ENCODE peak calls at places on chromosomes 1 and 21, in four cellular contexts. One of them, this sample, is unnamed.

GRCh38 chr1:100896481-100896982 is 642 bp downstream of the SLC30A7 start:
- DNase-seq in IMR-90: peak
- DNase-seq in GM20000: peak
- DNase-seq in progenitor cell of endocrine pancreas: no peak
- DNase-seq in this sample: peak

GRCh38 chr1:24009406-24009805 is 29.3 kb upstream of the SRSF10 start:
- DNase-seq in progenitor cell of endocrine pancreas: no peak
- DNase-seq in GM20000: no peak
- DNase-seq in IMR-90: peak
- DNase-seq in this sample: no peak

GRCh38 chr1:23530089-23530749 is 814 bp downstream of the E2F2 start:
- DNase-seq in GM20000: peak
- DNase-seq in progenitor cell of endocrine pancreas: no peak
- DNase-seq in IMR-90: no peak
- DNase-seq in this sample: no peak

GRCh38 chr1:63557365-63557987 is 34.2 kb downstream of the EFCAB7 start:
- DNase-seq in progenitor cell of endocrine pancreas: no peak
- DNase-seq in GM20000: peak
- DNase-seq in IMR-90: peak
- DNase-seq in this sample: peak

GRCh38 chr1:162548170-162548569 is 13.4 kb upstream of the UAP1 start:
- DNase-seq in IMR-90: peak
- DNase-seq in GM20000: no peak
- DNase-seq in progenitor cell of endocrine pancreas: no peak
- DNase-seq in this sample: no peak

GRCh38 chr21:28747464-28747863 is 245.2 kb downstream of the LTN1 start:
- DNase-seq in IMR-90: no peak
- DNase-seq in GM20000: no peak
- DNase-seq in progenitor cell of endocrine pancreas: no peak
- DNase-seq in this sample: no peak

GRCh38 chr1:156524481-156524869 is 23.9 kb upstream of the MEF2D start:
- DNase-seq in GM20000: peak
- DNase-seq in progenitor cell of endocrine pancreas: no peak
- DNase-seq in IMR-90: no peak
- DNase-seq in this sample: no peak

GRCh38 chr1:244154882-244155531 is 103.9 kb downstream of the ZBTB18 start:
- DNase-seq in GM20000: no peak
- DNase-seq in progenitor cell of endocrine pancreas: no peak
- DNase-seq in IMR-90: no peak
- DNase-seq in this sample: no peak

GRCh38 chr1:27138927-27139326 is 16.0 kb downstream of the SLC9A1 start:
- DNase-seq in progenitor cell of endocrine pancreas: no peak
- DNase-seq in GM20000: no peak
- DNase-seq in IMR-90: no peak
- DNase-seq in this sample: no peak

GRCh38 chr21:14582934-14583628 is 37.0 kb upstream of the SAMSN1 start:
- DNase-seq in progenitor cell of endocrine pancreas: no peak
- DNase-seq in IMR-90: no peak
- DNase-seq in GM20000: no peak
- DNase-seq in this sample: no peak

GRCh38 chr1:109357673-109358072 is 40.0 kb downstream of the SORT1 start:
- DNase-seq in GM20000: no peak
- DNase-seq in IMR-90: peak
- DNase-seq in progenitor cell of endocrine pancreas: no peak
- DNase-seq in this sample: no peak

GRCh38 chr1:29805122-29805895 is 569.0 kb downstream of the PTPRU start:
- DNase-seq in GM20000: no peak
- DNase-seq in IMR-90: no peak
- DNase-seq in progenitor cell of endocrine pancreas: no peak
- DNase-seq in this sample: no peak

GRCh38 chr1:15680614-15681345 is 3.3 kb upstream of the PLEKHM2 start:
- DNase-seq in GM20000: no peak
- DNase-seq in progenitor cell of endocrine pancreas: no peak
- DNase-seq in IMR-90: peak
- DNase-seq in this sample: no peak

GRCh38 chr1:179984101-179984500 is 29.5 kb downstream of the CEP350 start:
- DNase-seq in progenitor cell of endocrine pancreas: no peak
- DNase-seq in GM20000: no peak
- DNase-seq in IMR-90: no peak
- DNase-seq in this sample: no peak

GRCh38 chr1:77188770-77189169 is 30.5 kb downstream of the PIGK start:
- DNase-seq in progenitor cell of endocrine pancreas: no peak
- DNase-seq in IMR-90: no peak
- DNase-seq in GM20000: no peak
- DNase-seq in this sample: no peak

GRCh38 chr1:113058861-113059441 is 14.0 kb upstream of the LRIG2 start:
- DNase-seq in GM20000: no peak
- DNase-seq in IMR-90: no peak
- DNase-seq in progenitor cell of endocrine pancreas: no peak
- DNase-seq in this sample: no peak

GRCh38 chr1:30040081-30041019 is 683.0 kb downstream of the MATN1 start:
- DNase-seq in GM20000: no peak
- DNase-seq in IMR-90: no peak
- DNase-seq in progenitor cell of endocrine pancreas: no peak
- DNase-seq in this sample: no peak

GRCh38 chr21:36538761-36539160 is 58.8 kb upstream of the CLDN14 start:
- DNase-seq in GM20000: no peak
- DNase-seq in progenitor cell of endocrine pancreas: no peak
- DNase-seq in IMR-90: no peak
- DNase-seq in this sample: no peak

GRCh38 chr1:7783178-7783711 is 846 bp upstream of the PER3 start:
- DNase-seq in IMR-90: peak
- DNase-seq in GM20000: peak
- DNase-seq in progenitor cell of endocrine pancreas: peak
- DNase-seq in this sample: no peak

GRCh38 chr1:230632273-230632873 is 9.9 kb upstream of the COG2 start:
- DNase-seq in IMR-90: peak
- DNase-seq in progenitor cell of endocrine pancreas: no peak
- DNase-seq in GM20000: no peak
- DNase-seq in this sample: no peak

GRCh38 chr1:90122679-90123340 is 127.9 kb downstream of the ZNF326 start:
- DNase-seq in IMR-90: no peak
- DNase-seq in GM20000: no peak
- DNase-seq in progenitor cell of endocrine pancreas: no peak
- DNase-seq in this sample: no peak

GRCh38 chr21:27646691-27647090 is 679.8 kb upstream of the ADAMTS5 start:
- DNase-seq in progenitor cell of endocrine pancreas: no peak
- DNase-seq in IMR-90: no peak
- DNase-seq in GM20000: no peak
- DNase-seq in this sample: no peak

GRCh38 chr21:41823166-41823565 is 56.0 kb downstream of the PRDM15 start:
- DNase-seq in GM20000: no peak
- DNase-seq in progenitor cell of endocrine pancreas: no peak
- DNase-seq in IMR-90: no peak
- DNase-seq in this sample: no peak

GRCh38 chr1:98502937-98503336 is 158.6 kb upstream of the SNX7 start:
- DNase-seq in progenitor cell of endocrine pancreas: no peak
- DNase-seq in GM20000: no peak
- DNase-seq in IMR-90: no peak
- DNase-seq in this sample: no peak

GRCh38 chr1:100037665-100038400 is 68.0 kb downstream of the SLC35A3 start:
- DNase-seq in progenitor cell of endocrine pancreas: peak
- DNase-seq in GM20000: peak
- DNase-seq in IMR-90: peak
- DNase-seq in this sample: peak

GRCh38 chr1:108962681-108963051 is 618 bp downstream of the CLCC1 start:
- DNase-seq in IMR-90: peak
- DNase-seq in progenitor cell of endocrine pancreas: no peak
- DNase-seq in GM20000: no peak
- DNase-seq in this sample: no peak

GRCh38 chr1:220711086-220711809 is 21.1 kb downstream of the C1orf115 start:
- DNase-seq in GM20000: peak
- DNase-seq in IMR-90: no peak
- DNase-seq in progenitor cell of endocrine pancreas: no peak
- DNase-seq in this sample: no peak

GRCh38 chr1:208207388-208208131 is 36.6 kb downstream of the PLXNA2 start:
- DNase-seq in progenitor cell of endocrine pancreas: no peak
- DNase-seq in IMR-90: peak
- DNase-seq in GM20000: no peak
- DNase-seq in this sample: no peak

GRCh38 chr1:173208146-173208545 is 1.0 kb upstream of the TNFSF4 start:
- DNase-seq in progenitor cell of endocrine pancreas: no peak
- DNase-seq in GM20000: no peak
- DNase-seq in IMR-90: peak
- DNase-seq in this sample: no peak

GRCh38 chr1:53413175-53414001 is 45.8 kb upstream of the DMRTB1 start:
- DNase-seq in IMR-90: peak
- DNase-seq in GM20000: no peak
- DNase-seq in progenitor cell of endocrine pancreas: no peak
- DNase-seq in this sample: peak

GRCh38 chr1:3777078-3777547 is 4.6 kb downstream of the SMIM1 start:
- DNase-seq in IMR-90: no peak
- DNase-seq in GM20000: no peak
- DNase-seq in progenitor cell of endocrine pancreas: no peak
- DNase-seq in this sample: no peak

GRCh38 chr1:240925273-240925672 is 313.3 kb upstream of the GREM2 start:
- DNase-seq in IMR-90: no peak
- DNase-seq in GM20000: no peak
- DNase-seq in progenitor cell of endocrine pancreas: no peak
- DNase-seq in this sample: no peak

GRCh38 chr1:172286629-172287076 is 133.8 kb upstream of the C1orf105 start:
- DNase-seq in GM20000: no peak
- DNase-seq in progenitor cell of endocrine pancreas: no peak
- DNase-seq in IMR-90: peak
- DNase-seq in this sample: no peak

GRCh38 chr1:59105548-59106507 is 191.1 kb upstream of the FGGY start:
- DNase-seq in IMR-90: no peak
- DNase-seq in GM20000: no peak
- DNase-seq in progenitor cell of endocrine pancreas: no peak
- DNase-seq in this sample: no peak

GRCh38 chr21:43190544-43191340 is 21.9 kb downstream of the CRYAA start:
- DNase-seq in progenitor cell of endocrine pancreas: peak
- DNase-seq in IMR-90: no peak
- DNase-seq in GM20000: no peak
- DNase-seq in this sample: no peak

GRCh38 chr1:53600486-53600885 is 138.5 kb downstream of the GLIS1 start:
- DNase-seq in GM20000: no peak
- DNase-seq in progenitor cell of endocrine pancreas: no peak
- DNase-seq in IMR-90: no peak
- DNase-seq in this sample: peak

GRCh38 chr1:92804721-92805169 is 19.8 kb upstream of the EVI5 start:
- DNase-seq in progenitor cell of endocrine pancreas: no peak
- DNase-seq in IMR-90: peak
- DNase-seq in GM20000: peak
- DNase-seq in this sample: no peak

GRCh38 chr21:45152265-45152746 is 77.9 kb downstream of the ADARB1 start:
- DNase-seq in GM20000: peak
- DNase-seq in IMR-90: no peak
- DNase-seq in progenitor cell of endocrine pancreas: no peak
- DNase-seq in this sample: peak
- TF ChIP-seq CTCF in GM20000: peak
- TF ChIP-seq CTCF in IMR-90: peak
- TF ChIP-seq CTCF in progenitor cell of endocrine pancreas: peak
- TF ChIP-seq CTCF in this sample: peak

DNA sequence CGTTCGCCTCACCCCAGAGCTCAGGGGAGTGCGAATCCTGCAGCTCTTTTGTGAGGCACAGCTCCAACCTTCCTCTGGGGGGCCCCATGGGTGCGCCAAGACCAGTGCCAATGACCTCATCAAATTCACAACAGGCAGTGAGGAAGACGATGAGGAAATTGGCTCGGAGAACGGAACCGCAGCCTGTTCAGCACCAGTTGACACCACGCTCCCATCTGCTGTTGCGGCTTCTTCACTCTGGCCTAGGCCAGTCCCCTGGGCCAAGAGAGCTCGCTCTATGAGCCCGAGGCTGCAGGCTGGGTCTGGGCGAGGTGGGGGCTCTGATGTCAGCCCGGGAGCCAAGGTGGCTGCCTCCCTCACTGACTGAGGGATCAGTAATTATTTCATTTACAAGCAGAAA is 2.2 kb downstream of the PLEKHA6 start:
- DNase-seq in GM20000: no peak
- DNase-seq in IMR-90: no peak
- DNase-seq in progenitor cell of endocrine pancreas: no peak
- DNase-seq in this sample: no peak
- TF ChIP-seq CTCF in GM20000: no peak
- TF ChIP-seq CTCF in IMR-90: no peak
- TF ChIP-seq CTCF in progenitor cell of endocrine pancreas: no peak
- TF ChIP-seq CTCF in this sample: no peak

GRCh38 chr1:177940682-177941081 is 29.2 kb downstream of the SEC16B start:
- DNase-seq in IMR-90: no peak
- DNase-seq in progenitor cell of endocrine pancreas: no peak
- DNase-seq in GM20000: no peak
- DNase-seq in this sample: no peak

GRCh38 chr1:177945943-177946650 is 23.8 kb downstream of the SEC16B start:
- DNase-seq in progenitor cell of endocrine pancreas: peak
- DNase-seq in IMR-90: peak
- DNase-seq in GM20000: peak
- DNase-seq in this sample: no peak

GRCh38 chr1:177947623-177948022 is 22.2 kb downstream of the SEC16B start:
- DNase-seq in progenitor cell of endocrine pancreas: no peak
- DNase-seq in GM20000: no peak
- DNase-seq in IMR-90: no peak
- DNase-seq in this sample: no peak

GRCh38 chr1:177944673-177945014 is 25.2 kb downstream of the SEC16B start:
- DNase-seq in IMR-90: no peak
- DNase-seq in GM20000: no peak
- DNase-seq in progenitor cell of endocrine pancreas: no peak
- DNase-seq in this sample: no peak

GRCh38 chr1:177943999-177944672 is 25.7 kb downstream of the SEC16B start:
- DNase-seq in progenitor cell of endocrine pancreas: no peak
- DNase-seq in GM20000: no peak
- DNase-seq in IMR-90: no peak
- DNase-seq in this sample: no peak
- TF ChIP-seq CTCF in progenitor cell of endocrine pancreas: no peak
- TF ChIP-seq CTCF in GM20000: no peak
- TF ChIP-seq CTCF in IMR-90: no peak
- TF ChIP-seq CTCF in this sample: no peak

DNA sequence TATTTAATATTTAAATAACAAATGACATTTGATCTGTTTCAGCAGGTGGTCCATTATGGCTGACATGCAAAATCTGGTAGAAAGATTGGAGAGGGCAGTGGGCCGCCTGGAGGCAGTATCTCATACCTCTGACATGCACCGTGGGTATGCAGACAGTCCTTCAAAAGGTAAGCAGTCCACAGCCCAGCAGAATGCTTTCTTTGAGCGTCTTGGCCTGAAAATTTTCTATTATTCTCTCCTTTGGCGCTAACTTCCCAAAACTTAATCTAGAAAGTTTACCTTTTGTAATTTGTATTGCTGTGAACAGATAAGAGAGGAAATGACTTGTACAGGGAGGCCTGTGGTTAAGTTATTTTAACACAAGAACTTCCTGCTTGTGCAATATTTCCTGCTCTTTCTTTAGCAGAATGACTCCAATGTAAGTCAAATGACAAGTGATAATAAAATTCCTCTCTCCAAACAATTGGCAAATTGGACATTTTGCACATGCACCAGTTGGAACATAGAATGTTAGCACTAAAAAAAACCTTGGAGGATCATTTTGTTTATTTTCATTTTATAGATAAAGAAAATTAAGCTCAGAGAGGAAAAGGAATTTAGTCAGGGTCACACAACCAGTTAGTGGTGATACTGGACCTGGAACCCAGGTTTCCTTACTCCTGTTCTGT is 18.9 kb downstream of the CAP1 start:
- DNase-seq in GM20000: no peak
- DNase-seq in progenitor cell of endocrine pancreas: no peak
- DNase-seq in IMR-90: peak
- DNase-seq in this sample: no peak
- TF ChIP-seq CTCF in GM20000: no peak
- TF ChIP-seq CTCF in progenitor cell of endocrine pancreas: no peak
- TF ChIP-seq CTCF in IMR-90: no peak
- TF ChIP-seq CTCF in this sample: no peak

GRCh38 chr21:24076179-24076578 is 1531.1 kb downstream of the MRPL39 start:
- DNase-seq in IMR-90: peak
- DNase-seq in progenitor cell of endocrine pancreas: no peak
- DNase-seq in GM20000: no peak
- DNase-seq in this sample: no peak
- TF ChIP-seq CTCF in IMR-90: peak
- TF ChIP-seq CTCF in progenitor cell of endocrine pancreas: no peak
- TF ChIP-seq CTCF in GM20000: no peak
- TF ChIP-seq CTCF in this sample: no peak